ENCODE peak calls at places on chromosomes 16 and 17, in four cellular contexts. D is GM12878, W is H1, Y is HepG2. G is an unnamed sample. For H3K36me3, the result is how much of the 10 kb centered on the place peaks cover.

GRCh38 chr16:30351586-30352419 is 3.3 kb downstream of the CD2BP2 start:
- DNase-seq in D (no peak), W (no peak), Y (no peak), G (no peak)

GRCh38 chr17:81385320-81386111 is 9.7 kb upstream of the BAHCC1 start:
- DNase-seq in D (no peak), W (no peak), Y (peak), G (no peak)

GRCh38 chr17:32486701-32487459 is at the start of gene CDK5R1:
- DNase-seq in D (no peak), W (peak), Y (peak), G (no peak)

GRCh38 chr17:38654411-38655398 is 20.1 kb downstream of the EPOP start:
- DNase-seq in D (peak), W (no peak), Y (no peak), G (no peak)

GRCh38 chr17:32523017-32523680 is 36.4 kb downstream of the CDK5R1 start:
- DNase-seq in D (peak), W (no peak), Y (no peak), G (no peak)

GRCh38 chr17:70138309-70138865 is 30.9 kb upstream of the KCNJ2 start:
- DNase-seq in D (no peak), W (no peak), Y (no peak), G (no peak)

GRCh38 chr17:82985973-82986372 is 93.4 kb upstream of the METRNL start:
- DNase-seq in D (no peak), W (no peak), Y (no peak), G (no peak)

GRCh38 chr17:56834380-56835258 is 668 bp downstream of the DGKE start:
- DNase-seq in D (peak), W (peak), Y (peak), G (no peak)

GRCh38 chr17:13601317-13601775 is 383 bp downstream of the HS3ST3A1 start:
- DNase-seq in D (no peak), W (no peak), Y (no peak), G (no peak)

GRCh38 chr17:64133546-64134215 is 3.7 kb upstream of the ERN1 start:
- DNase-seq in D (no peak), W (no peak), Y (peak), G (peak)

DNA sequence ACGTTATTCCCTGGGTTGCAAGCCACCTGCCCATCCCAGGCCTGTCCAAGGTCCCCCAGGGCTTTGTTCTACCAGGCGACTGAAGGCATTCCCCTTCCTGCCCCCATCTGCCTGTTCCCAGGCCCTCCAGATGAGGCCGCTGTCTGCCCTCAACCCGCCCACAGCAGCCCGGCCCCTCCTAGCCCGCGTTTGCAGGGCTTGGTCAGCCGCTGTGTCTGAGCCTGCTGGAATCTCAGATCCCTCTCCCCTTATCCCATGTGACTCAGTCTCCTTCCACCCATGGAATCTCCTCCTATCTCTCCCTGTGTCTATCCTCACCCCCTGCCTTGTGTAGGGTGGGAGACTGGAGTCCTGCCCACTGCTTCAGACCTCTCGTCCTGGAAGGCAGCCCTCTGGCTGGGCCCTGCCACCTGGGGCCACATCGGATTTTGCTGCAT is 186.0 kb upstream of the TNRC6C start:
- DNase-seq in D (no peak), W (peak), Y (peak), G (peak)
- TF ChIP-seq YY1 in D (peak), W (no peak), Y (peak), G (no peak)

DNA sequence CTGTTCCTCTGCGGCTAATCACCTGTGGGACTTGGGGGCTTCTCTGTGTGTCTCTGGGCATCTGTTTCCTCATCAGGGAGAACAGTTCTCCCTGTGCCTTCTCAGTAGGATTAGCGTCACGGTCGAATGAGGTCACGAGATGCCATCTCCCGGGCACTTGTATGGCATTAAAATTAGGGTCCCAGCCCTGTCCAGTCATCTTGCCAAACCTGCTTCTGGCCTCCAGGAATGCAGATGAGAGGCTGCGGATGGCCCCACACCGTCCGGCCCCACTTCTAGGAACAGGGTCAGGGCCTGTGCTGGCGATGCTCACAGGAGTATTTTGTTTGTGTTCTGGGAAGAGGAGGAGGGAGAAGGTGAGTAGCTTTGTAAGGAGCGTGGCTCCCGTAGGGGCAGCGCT is 58.5 kb downstream of the OR1D5 start:
- DNase-seq in D (no peak), W (no peak), Y (no peak), G (no peak)
- H3K36me3 ChIP-seq in D (under half), W (under half), Y (under half), G (half or more)

DNA sequence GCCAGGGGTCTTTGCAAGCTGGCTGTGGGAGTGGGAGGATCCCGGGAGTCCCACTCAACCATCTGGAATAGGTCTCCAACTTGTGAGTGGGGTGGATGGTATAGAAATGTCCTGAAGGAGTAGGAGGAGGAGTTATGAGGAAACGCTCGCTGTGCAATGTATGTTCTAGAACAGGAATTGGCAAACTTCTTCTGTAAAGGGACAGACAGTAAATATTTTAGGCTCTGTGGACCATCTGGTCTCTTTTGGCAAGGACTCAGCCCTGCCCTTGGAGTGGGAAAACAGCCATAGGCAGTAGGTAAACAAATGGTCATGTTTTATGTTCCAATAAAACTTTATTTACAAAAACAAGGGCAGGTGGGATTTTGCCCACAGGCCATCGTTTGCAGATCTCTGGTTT is 149.2 kb downstream of the NPIPB5 start:
- DNase-seq in D (no peak), W (no peak), Y (no peak), G (no peak)
- TF ChIP-seq SUZ12 in D (no peak), W (no peak), Y (no peak), G (no peak)

GRCh38 chr17:6831662-6832263 is at the start of gene TEKT1:
- DNase-seq in D (no peak), W (peak), Y (peak), G (peak)
- TF ChIP-seq YY1 in D (no peak), W (no peak), Y (no peak), G (no peak)

GRCh38 chr17:78675836-78676235 is 98.6 kb upstream of the DNAH17 start:
- DNase-seq in D (no peak), W (no peak), Y (no peak), G (no peak)

GRCh38 chr17:78676415-78677302 is 99.5 kb upstream of the DNAH17 start:
- DNase-seq in D (no peak), W (no peak), Y (no peak), G (no peak)

GRCh38 chr17:78674595-78675315 is 97.6 kb upstream of the DNAH17 start:
- DNase-seq in D (no peak), W (peak), Y (no peak), G (peak)

GRCh38 chr17:78674156-78674555 is 97.0 kb upstream of the DNAH17 start:
- DNase-seq in D (no peak), W (no peak), Y (no peak), G (no peak)

GRCh38 chr17:78675316-78675616 is 98.1 kb upstream of the DNAH17 start:
- DNase-seq in D (no peak), W (no peak), Y (no peak), G (no peak)
- H3K36me3 ChIP-seq in D (half or more), W (under half), Y (under half), G (under half)